ENCODE peak calls at places on chromosome 12, in nine cellular contexts. S is prostate gland, J is breast epithelium, K is suprapubic skin, H is stomach, X is esophagus muscularis mucosa, I is HCT116, G is sigmoid colon, N is K562. P is an unnamed sample.

GRCh38 chr12:113926792-113927191 is 39.3 kb downstream of the RBM19 start:
- DNase-seq in S (no peak), J (no peak), K (no peak), H (no peak), X (no peak), I (no peak), G (no peak), N (no peak), P (no peak)

GRCh38 chr12:30308010-30308717 is 387.5 kb downstream of the IPO8 start:
- DNase-seq in S (no peak), J (no peak), K (no peak), H (no peak), X (peak), I (no peak), G (no peak), N (no peak), P (no peak)

GRCh38 chr12:121626853-121627623 is 708 bp downstream of the ORAI1 start:
- DNase-seq in S (peak), J (peak), K (peak), H (peak), X (peak), I (no peak), G (peak), N (peak), P (peak)

GRCh38 chr12:96350982-96351381 is 49.3 kb downstream of the CDK17 start:
- DNase-seq in S (no peak), J (no peak), K (no peak), H (no peak), X (no peak), I (no peak), G (no peak), N (no peak), P (no peak)

GRCh38 chr12:98403936-98404335 is 111.5 kb upstream of the TMPO start:
- DNase-seq in S (no peak), J (no peak), K (no peak), H (no peak), X (no peak), I (no peak), G (no peak), N (no peak), P (no peak)

GRCh38 chr12:40056357-40056756 is 49.5 kb downstream of the SLC2A13 start:
- DNase-seq in S (no peak), J (no peak), K (no peak), H (no peak), X (no peak), I (no peak), G (no peak), N (no peak), P (no peak)

GRCh38 chr12:125050868-125051267 is 14.4 kb upstream of the AACS start:
- DNase-seq in S (no peak), J (no peak), K (no peak), H (no peak), X (no peak), I (no peak), G (no peak), N (no peak), P (no peak)

GRCh38 chr12:83049306-83049705 is 362.6 kb downstream of the TMTC2 start:
- DNase-seq in S (no peak), J (no peak), K (no peak), H (no peak), X (no peak), I (no peak), G (no peak), N (no peak), P (no peak)

GRCh38 chr12:50732591-50732990 is 31.3 kb upstream of the ATF1 start:
- DNase-seq in S (no peak), J (no peak), K (no peak), H (no peak), X (no peak), I (peak), G (no peak), N (peak), P (no peak)

GRCh38 chr12:86724716-86725115 is 468.5 kb upstream of the MGAT4C start:
- DNase-seq in S (no peak), J (no peak), K (no peak), H (no peak), X (no peak), I (no peak), G (no peak), N (no peak), P (no peak)

GRCh38 chr12:2319747-2320146 is 267.0 kb downstream of the CACNA1C start:
- DNase-seq in S (no peak), J (no peak), K (no peak), H (no peak), X (no peak), I (no peak), G (no peak), N (no peak), P (no peak)

GRCh38 chr12:42145197-42145549 is 499 bp upstream of the GXYLT1 start:
- DNase-seq in S (no peak), J (no peak), K (no peak), H (no peak), X (no peak), I (no peak), G (no peak), N (peak), P (no peak)

GRCh38 chr12:120762093-120762492 is 36.5 kb downstream of the ACADS start:
- DNase-seq in S (no peak), J (no peak), K (no peak), H (no peak), X (no peak), I (no peak), G (no peak), N (no peak), P (peak)

GRCh38 chr12:114684098-114684869 is at the start of gene TBX3:
- DNase-seq in S (peak), J (peak), K (peak), H (peak), X (peak), I (peak), G (peak), N (peak), P (peak)

GRCh38 chr12:119479121-119479561 is 114.4 kb upstream of the TMEM233 start:
- DNase-seq in S (peak), J (peak), K (no peak), H (no peak), X (no peak), I (no peak), G (no peak), N (no peak), P (peak)

GRCh38 chr12:98618952-98619351 is 25.5 kb downstream of the SLC25A3 start:
- DNase-seq in S (no peak), J (no peak), K (no peak), H (no peak), X (no peak), I (no peak), G (no peak), N (no peak), P (no peak)

GRCh38 chr12:120830052-120830940 is 73.9 kb downstream of the SPPL3 start:
- DNase-seq in S (no peak), J (no peak), K (no peak), H (no peak), X (no peak), I (no peak), G (no peak), N (no peak), P (no peak)

GRCh38 chr12:46983393-46983793 is 96.0 kb upstream of the PCED1B start:
- DNase-seq in S (no peak), J (no peak), K (no peak), H (no peak), X (no peak), I (no peak), G (no peak), N (no peak), P (no peak)

GRCh38 chr12:26789731-26790644 is 43.0 kb downstream of the ITPR2 start:
- DNase-seq in S (no peak), J (no peak), K (no peak), H (no peak), X (no peak), I (no peak), G (no peak), N (no peak), P (peak)

GRCh38 chr12:47394070-47394469 is 311.8 kb downstream of the RPAP3 start:
- DNase-seq in S (no peak), J (no peak), K (no peak), H (no peak), X (no peak), I (no peak), G (no peak), N (no peak), P (no peak)

GRCh38 chr12:24798335-24798734 is 150.6 kb downstream of the BCAT1 start:
- DNase-seq in S (no peak), J (no peak), K (no peak), H (no peak), X (no peak), I (no peak), G (no peak), N (no peak), P (no peak)

GRCh38 chr12:96036765-96037455 is 1.5 kb upstream of the LTA4H start:
- DNase-seq in S (no peak), J (no peak), K (no peak), H (no peak), X (no peak), I (no peak), G (no peak), N (no peak), P (no peak)

GRCh38 chr12:54394281-54394719 is 9.8 kb upstream of the ZNF385A start:
- DNase-seq in S (peak), J (no peak), K (no peak), H (peak), X (no peak), I (peak), G (no peak), N (peak), P (no peak)

GRCh38 chr12:49671051-49671765 is 36.0 kb downstream of the FMNL3 start:
- DNase-seq in S (no peak), J (no peak), K (no peak), H (peak), X (no peak), I (no peak), G (peak), N (peak), P (no peak)

GRCh38 chr12:65152586-65152985 is 16.8 kb upstream of the LEMD3 start:
- DNase-seq in S (no peak), J (no peak), K (no peak), H (no peak), X (no peak), I (no peak), G (no peak), N (no peak), P (no peak)

GRCh38 chr12:130465626-130466025 is 127.9 kb downstream of the PIWIL1 start:
- DNase-seq in S (no peak), J (no peak), K (no peak), H (no peak), X (no peak), I (no peak), G (no peak), N (no peak), P (peak)

GRCh38 chr12:68236421-68237059 is 10.9 kb upstream of the IL26 start:
- DNase-seq in S (no peak), J (no peak), K (no peak), H (no peak), X (no peak), I (no peak), G (no peak), N (peak), P (no peak)

GRCh38 chr12:124919646-124920352 is 5.3 kb upstream of the UBC start:
- DNase-seq in S (no peak), J (no peak), K (no peak), H (no peak), X (no peak), I (no peak), G (peak), N (peak), P (no peak)

GRCh38 chr12:452667-453210 is 7.0 kb upstream of the B4GALNT3 start:
- DNase-seq in S (no peak), J (no peak), K (no peak), H (peak), X (no peak), I (no peak), G (no peak), N (no peak), P (peak)

GRCh38 chr12:54439521-54440255 is 20.6 kb upstream of the ITGA5 start:
- DNase-seq in S (no peak), J (no peak), K (no peak), H (no peak), X (no peak), I (peak), G (no peak), N (peak), P (no peak)

GRCh38 chr12:55697686-55698085 is 10.0 kb downstream of the ITGA7 start:
- DNase-seq in S (no peak), J (peak), K (peak), H (no peak), X (no peak), I (no peak), G (peak), N (no peak), P (no peak)

GRCh38 chr12:4196805-4197420 is 76.6 kb upstream of the CCND2 start:
- DNase-seq in S (no peak), J (no peak), K (no peak), H (no peak), X (peak), I (no peak), G (no peak), N (no peak), P (peak)

GRCh38 chr12:92765871-92766270 is 63.1 kb downstream of the PLEKHG7 start:
- DNase-seq in S (no peak), J (no peak), K (no peak), H (no peak), X (no peak), I (no peak), G (no peak), N (no peak), P (no peak)

GRCh38 chr12:92764820-92765219 is 62.0 kb downstream of the PLEKHG7 start:
- DNase-seq in S (no peak), J (no peak), K (no peak), H (no peak), X (no peak), I (no peak), G (no peak), N (peak), P (no peak)

GRCh38 chr12:92771011-92771410 is 68.2 kb downstream of the PLEKHG7 start:
- DNase-seq in S (no peak), J (no peak), K (no peak), H (no peak), X (no peak), I (no peak), G (no peak), N (no peak), P (no peak)

GRCh38 chr12:92769124-92769901 is 66.5 kb downstream of the PLEKHG7 start:
- DNase-seq in S (no peak), J (no peak), K (no peak), H (no peak), X (no peak), I (no peak), G (no peak), N (no peak), P (no peak)
- TF ChIP-seq POLR2AphosphoS5 in S (no peak), J (no peak), K (no peak), H (no peak), X (no peak), I (no peak), G (no peak), N (no peak), P (no peak)

GRCh38 chr12:117152793-117153775 is 37.2 kb downstream of the FBXO21 start:
- DNase-seq in S (no peak), J (no peak), K (no peak), H (no peak), X (no peak), I (no peak), G (no peak), N (no peak), P (no peak)
- TF ChIP-seq POLR2A in S (no peak), J (no peak), K (no peak), H (no peak), X (no peak), I (no peak), G (no peak), N (no peak), P (no peak)

DNA sequence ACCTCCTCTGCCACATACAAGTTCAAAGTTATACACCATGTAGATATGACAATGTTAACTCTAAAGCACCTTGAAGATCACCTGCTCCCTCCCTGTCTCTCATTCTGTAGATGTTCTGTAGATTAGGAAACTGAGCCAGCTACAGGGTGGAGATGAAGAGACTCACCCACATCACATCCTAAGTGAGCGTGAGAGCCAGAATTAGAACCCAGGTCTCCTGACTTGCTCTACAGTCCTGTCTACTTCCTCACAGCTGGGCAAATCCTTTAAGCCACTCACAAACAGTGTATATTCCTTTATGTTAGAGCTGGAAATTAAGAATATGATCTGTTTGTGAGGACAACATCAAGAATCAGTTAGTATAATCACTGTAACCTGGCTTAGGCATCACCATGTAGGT is 1.8 kb downstream of the APPL2 start:
- DNase-seq in S (no peak), J (no peak), K (no peak), H (no peak), X (no peak), I (no peak), G (no peak), N (no peak), P (no peak)
- H3K4me3 ChIP-seq in S (peak), J (peak), K (peak), H (no peak), X (peak), I (no peak), G (peak), N (no peak), P (no peak)

DNA sequence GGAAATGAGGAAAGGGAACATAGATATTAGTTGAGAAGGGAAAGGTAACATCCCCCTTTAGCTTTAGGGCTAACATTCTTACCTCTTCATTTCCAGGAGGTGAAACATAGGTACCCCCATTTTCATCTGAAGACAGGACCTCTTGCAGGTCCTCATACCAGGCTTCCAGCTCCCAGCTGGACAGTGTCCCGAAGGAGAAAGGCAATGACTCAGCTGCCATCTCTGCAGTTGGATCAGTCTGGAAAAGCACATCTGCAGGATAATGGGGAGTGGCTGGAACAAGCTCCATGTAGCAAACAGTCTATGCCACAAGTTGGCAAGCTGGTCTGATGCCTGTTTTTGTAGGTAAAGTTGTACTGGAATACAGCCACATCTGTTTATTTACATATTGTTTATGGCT is 3.1 kb downstream of the DDIT3 start:
- DNase-seq in S (peak), J (no peak), K (no peak), H (no peak), X (no peak), I (no peak), G (no peak), N (no peak), P (no peak)
- TF ChIP-seq POLR2AphosphoS5 in S (no peak), J (no peak), K (no peak), H (no peak), X (peak), I (peak), G (no peak), N (peak), P (no peak)

DNA sequence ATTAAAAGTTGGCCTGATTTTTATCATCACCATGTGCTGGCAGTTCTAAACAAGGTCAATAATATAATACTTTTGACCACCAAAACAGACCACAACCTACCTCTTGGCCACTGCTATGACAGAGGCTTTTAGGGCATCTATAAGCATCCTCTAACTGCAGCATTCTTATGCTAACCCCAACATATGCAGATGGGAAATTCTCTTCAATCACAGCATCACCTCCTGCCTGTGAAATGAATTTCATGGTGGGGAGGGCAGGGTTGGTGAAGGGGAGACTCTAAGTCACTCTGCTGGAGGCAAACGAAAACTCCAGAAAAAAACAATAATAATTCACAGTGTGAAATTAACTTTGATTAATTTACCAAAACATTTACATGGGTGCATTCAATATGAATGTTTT is 78.8 kb upstream of the FAR2 start:
- DNase-seq in S (no peak), J (no peak), K (no peak), H (no peak), X (no peak), I (no peak), G (no peak), N (no peak), P (no peak)
- TF ChIP-seq POLR2A in S (no peak), J (no peak), K (no peak), H (no peak), X (no peak), I (no peak), G (no peak), N (no peak), P (no peak)

P was measured in upper lobe of left lung.